ENCODE peak calls at places on chromosome 7, in eight cellular contexts. D is stomach, K is ovary, C is heart left ventricle, N is suprapubic skin, O is endodermal cell, Z is astrocyte, M is HCT116. R is an unnamed sample.

GRCh38 chr7:98211221-98211675 is at the start of gene BHLHA15:
- DNase-seq in D (peak), K (peak), C (no peak), N (no peak), O (peak), Z (no peak), M (no peak), R (no peak)

GRCh38 chr7:37480642-37481041 is 32.0 kb upstream of the ELMO1 start:
- DNase-seq in D (no peak), K (no peak), C (peak), N (no peak), O (no peak), Z (no peak), M (no peak), R (no peak)

GRCh38 chr7:157683251-157684156 is 346.7 kb downstream of the DNAJB6 start:
- DNase-seq in D (no peak), K (no peak), C (no peak), N (peak), O (peak), Z (no peak), M (no peak), R (no peak)

GRCh38 chr7:120735791-120736190 is 122.2 kb downstream of the TSPAN12 start:
- DNase-seq in D (no peak), K (no peak), C (no peak), N (no peak), O (no peak), Z (peak), M (no peak), R (peak)

GRCh38 chr7:16695621-16696237 is 49.7 kb downstream of the BZW2 start:
- DNase-seq in D (peak), K (no peak), C (peak), N (no peak), O (peak), Z (peak), M (peak), R (peak)

GRCh38 chr7:139560199-139560598 is 36.7 kb downstream of the CLEC2L start:
- DNase-seq in D (no peak), K (no peak), C (no peak), N (no peak), O (no peak), Z (no peak), M (no peak), R (no peak)

GRCh38 chr7:104923010-104923421 is 91.0 kb upstream of the KMT2E start:
- DNase-seq in D (peak), K (peak), C (peak), N (no peak), O (peak), Z (peak), M (peak), R (peak)

GRCh38 chr7:111198255-111198654 is 107.3 kb downstream of the LRRN3 start:
- DNase-seq in D (no peak), K (no peak), C (no peak), N (no peak), O (no peak), Z (peak), M (peak), R (peak)

GRCh38 chr7:27740449-27741086 is 606 bp downstream of the TAX1BP1 start:
- DNase-seq in D (peak), K (peak), C (peak), N (peak), O (peak), Z (peak), M (peak), R (no peak)

GRCh38 chr7:14048889-14049288 is 59.4 kb upstream of the ETV1 start:
- DNase-seq in D (no peak), K (no peak), C (no peak), N (no peak), O (no peak), Z (no peak), M (no peak), R (no peak)

GRCh38 chr7:159017741-159018140 is 126.9 kb downstream of the VIPR2 start:
- DNase-seq in D (no peak), K (no peak), C (no peak), N (no peak), O (no peak), Z (no peak), M (no peak), R (no peak)
- H3K4me3 ChIP-seq in D (no peak), K (no peak), C (no peak), N (no peak), O (no peak), Z (no peak), M (no peak), R (no peak)

GRCh38 chr7:90728568-90728967 is 132.4 kb downstream of the CDK14 start:
- DNase-seq in D (no peak), K (no peak), C (no peak), N (no peak), O (no peak), Z (no peak), M (no peak), R (no peak)
- H3K4me3 ChIP-seq in D (no peak), K (no peak), C (no peak), N (no peak), O (no peak), Z (no peak), M (no peak), R (no peak)

GRCh38 chr7:154167807-154168206 is 115.6 kb downstream of the DPP6 start:
- DNase-seq in D (no peak), K (no peak), C (no peak), N (no peak), O (no peak), Z (no peak), M (no peak), R (no peak)

GRCh38 chr7:154167051-154167450 is 114.9 kb downstream of the DPP6 start:
- DNase-seq in D (no peak), K (no peak), C (no peak), N (no peak), O (no peak), Z (no peak), M (no peak), R (no peak)

DNA sequence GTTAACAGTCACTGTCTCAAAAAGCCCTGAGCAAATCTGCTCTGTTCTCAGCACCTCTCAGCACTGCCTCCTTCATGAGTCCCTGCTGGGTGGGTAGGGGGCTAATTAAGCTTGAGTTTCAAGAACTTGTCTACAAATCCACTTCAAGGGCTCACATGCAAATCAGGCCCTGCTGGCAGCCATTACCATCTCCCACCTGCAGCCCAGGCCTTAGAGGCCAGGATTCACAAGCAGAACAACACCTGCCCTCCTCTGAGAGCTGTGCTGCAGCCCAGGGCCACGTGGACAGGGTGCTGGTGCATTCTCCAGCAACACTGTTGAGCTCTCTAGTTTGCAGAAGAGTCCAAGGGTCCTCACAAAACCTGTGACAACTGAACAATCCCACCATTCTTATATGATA is 119.2 kb downstream of the DPP6 start:
- DNase-seq in D (no peak), K (no peak), C (no peak), N (no peak), O (peak), Z (no peak), M (no peak), R (no peak)
- H3K4me3 ChIP-seq in D (no peak), K (no peak), C (no peak), N (no peak), O (no peak), Z (no peak), M (no peak), R (no peak)

DNA sequence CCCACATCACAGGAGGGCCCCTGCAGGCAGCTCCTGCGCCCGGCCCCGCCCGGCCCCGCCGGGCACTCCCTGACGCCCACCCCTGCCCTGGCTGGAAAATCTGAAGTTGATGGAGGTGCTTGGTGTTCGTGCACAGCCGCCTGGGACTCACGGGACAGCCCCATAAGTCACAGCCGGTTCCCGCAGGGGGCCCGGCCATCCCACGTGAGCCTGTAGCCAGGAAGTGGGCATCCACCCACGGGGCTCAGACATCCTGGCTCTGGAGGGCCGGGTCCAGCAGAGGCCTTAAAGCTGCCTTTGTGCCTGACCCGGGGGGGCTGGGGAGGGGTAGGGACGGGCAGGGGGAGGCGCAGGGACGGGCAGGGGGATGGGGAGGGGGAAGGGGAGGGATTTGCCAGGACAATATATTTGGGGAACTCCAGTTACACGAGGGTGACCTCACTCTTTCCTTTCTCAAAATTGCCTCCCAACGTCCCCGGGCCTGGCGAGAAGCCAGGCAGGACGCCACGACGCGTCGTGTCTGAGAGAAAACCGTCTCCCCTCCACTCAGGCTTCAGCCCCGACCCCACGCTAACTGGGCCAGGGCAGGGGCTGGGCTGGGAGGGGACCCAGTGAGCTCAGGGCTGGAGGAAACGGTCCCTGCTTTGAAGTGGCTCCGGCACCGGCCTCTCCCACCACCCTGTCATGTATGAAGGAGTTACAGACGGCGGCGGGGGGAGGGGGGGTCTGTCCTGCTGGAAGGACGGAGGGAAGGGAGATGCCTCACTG is 82.1 kb upstream of the PDGFA start:
- DNase-seq in D (peak), K (no peak), C (peak), N (no peak), O (no peak), Z (no peak), M (no peak), R (no peak)
- H3K4me3 ChIP-seq in D (no peak), K (no peak), C (peak), N (peak), O (no peak), Z (no peak), M (no peak), R (no peak)

DNA sequence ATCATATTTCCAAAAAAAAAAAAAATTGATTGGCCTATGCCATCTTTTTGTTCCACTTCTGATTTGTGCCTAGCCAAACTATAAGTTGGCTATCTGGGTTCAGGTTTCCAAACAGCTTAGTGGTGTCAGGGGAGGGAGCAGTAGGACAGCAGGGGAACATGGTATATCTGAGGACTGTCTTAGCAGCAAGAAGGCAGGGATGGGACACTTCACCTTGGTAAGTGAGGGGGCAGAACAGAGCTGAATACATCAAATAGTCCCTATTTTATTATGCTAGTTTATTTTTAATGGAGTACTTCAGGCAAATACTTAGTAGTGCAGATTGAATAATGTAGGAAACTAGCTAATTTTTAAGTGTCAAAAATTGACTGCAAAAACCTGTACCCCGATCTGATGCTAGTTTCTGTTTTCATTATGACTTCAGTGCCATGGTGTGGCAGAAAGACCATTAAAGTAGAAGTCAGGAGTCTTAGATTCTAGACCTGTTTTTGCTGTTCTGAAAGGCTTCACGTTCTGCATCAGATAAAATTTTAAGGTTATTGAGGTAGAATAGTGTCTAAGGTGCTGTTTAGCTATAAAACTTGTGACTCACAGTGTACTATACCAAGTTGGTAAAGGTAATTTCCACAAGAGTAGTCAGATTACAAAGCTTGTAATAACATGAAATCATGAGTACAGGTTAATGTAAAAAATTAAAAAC is 38.4 kb downstream of the ZNRF2 start:
- DNase-seq in D (no peak), K (no peak), C (no peak), N (no peak), O (no peak), Z (no peak), M (no peak), R (no peak)
- H3K4me3 ChIP-seq in D (no peak), K (no peak), C (no peak), N (peak), O (no peak), Z (no peak), M (no peak), R (no peak)